ENCODE peak calls at places on chromosomes 16 and 17, in ten cellular contexts. Q is cardiac fibroblast, O is NCI-H187, Z is choroid plexus epithelial cell, C is A549, H is RPMI7951, P is SHP77, M is midbrain, T is heart left ventricle, B is tibial nerve. J is an unnamed sample.

GRCh38 chr16:19524356-19524865 is 669 bp downstream of the CCP110 start:
- DNase-seq in Q (no peak), O (no peak), Z (no peak), C (no peak), H (no peak), P (no peak), M (peak), T (no peak), B (no peak), J (peak)

GRCh38 chr16:22763655-22764054 is 50.3 kb upstream of the HS3ST2 start:
- DNase-seq in Q (no peak), O (no peak), Z (no peak), C (no peak), H (peak), P (no peak), M (no peak), T (no peak), B (no peak), J (no peak)

GRCh38 chr16:22314661-22315626 is 17.7 kb downstream of the POLR3E start:
- DNase-seq in Q (no peak), O (no peak), Z (no peak), C (no peak), H (no peak), P (no peak), M (no peak), T (no peak), B (no peak), J (no peak)

GRCh38 chr16:4081577-4082021 is 34.6 kb downstream of the ADCY9 start:
- DNase-seq in Q (no peak), O (no peak), Z (no peak), C (no peak), H (no peak), P (no peak), M (no peak), T (no peak), B (no peak), J (no peak)

GRCh38 chr17:55520402-55520801 is 9.2 kb upstream of the SMIM36 start:
- DNase-seq in Q (no peak), O (no peak), Z (no peak), C (no peak), H (no peak), P (no peak), M (no peak), T (no peak), B (no peak), J (no peak)

GRCh38 chr17:58344047-58344790 is 7.8 kb downstream of the SUPT4H1 start:
- DNase-seq in Q (no peak), O (no peak), Z (peak), C (no peak), H (peak), P (no peak), M (peak), T (no peak), B (no peak), J (no peak)

GRCh38 chr17:17171991-17172939 is 33.9 kb downstream of the PLD6 start:
- DNase-seq in Q (no peak), O (no peak), Z (no peak), C (no peak), H (no peak), P (no peak), M (no peak), T (peak), B (no peak), J (no peak)

GRCh38 chr16:8678068-8678927 is 3.9 kb downstream of the ABAT start:
- DNase-seq in Q (peak), O (no peak), Z (peak), C (peak), H (peak), P (no peak), M (no peak), T (no peak), B (no peak), J (no peak)

GRCh38 chr16:77297996-77298637 is 98.9 kb downstream of the SYCE1L start:
- DNase-seq in Q (peak), O (no peak), Z (peak), C (peak), H (peak), P (no peak), M (no peak), T (no peak), B (no peak), J (no peak)

GRCh38 chr17:38547439-38547838 is 58.3 kb downstream of the SRCIN1 start:
- DNase-seq in Q (no peak), O (no peak), Z (no peak), C (no peak), H (no peak), P (no peak), M (no peak), T (no peak), B (no peak), J (no peak)

GRCh38 chr16:988465-989353 is 7.1 kb downstream of the SOX8 start:
- DNase-seq in Q (no peak), O (no peak), Z (no peak), C (no peak), H (no peak), P (no peak), M (no peak), T (no peak), B (peak), J (peak)

GRCh38 chr17:81734405-81735055 is 22.4 kb downstream of the SLC25A10 start:
- DNase-seq in Q (no peak), O (no peak), Z (no peak), C (no peak), H (no peak), P (peak), M (no peak), T (no peak), B (no peak), J (no peak)

GRCh38 chr17:20191066-20191465 is 181.9 kb downstream of the SPECC1 start:
- DNase-seq in Q (peak), O (no peak), Z (peak), C (no peak), H (peak), P (no peak), M (no peak), T (no peak), B (no peak), J (no peak)

GRCh38 chr17:8930664-8931063 is 34.8 kb downstream of the PIK3R5 start:
- DNase-seq in Q (no peak), O (no peak), Z (no peak), C (no peak), H (no peak), P (no peak), M (no peak), T (no peak), B (no peak), J (no peak)

GRCh38 chr17:69539274-69539673 is 124.8 kb downstream of the MAP2K6 start:
- DNase-seq in Q (no peak), O (no peak), Z (peak), C (no peak), H (peak), P (no peak), M (no peak), T (no peak), B (no peak), J (no peak)

GRCh38 chr16:799948-800833 is at the start of gene GNG13:
- DNase-seq in Q (no peak), O (no peak), Z (no peak), C (no peak), H (no peak), P (no peak), M (no peak), T (no peak), B (no peak), J (no peak)

GRCh38 chr17:69733171-69734014 is 318.9 kb downstream of the MAP2K6 start:
- DNase-seq in Q (peak), O (no peak), Z (peak), C (peak), H (peak), P (no peak), M (no peak), T (peak), B (no peak), J (no peak)

GRCh38 chr16:54936979-54937672 is 6.5 kb downstream of the IRX5 start:
- DNase-seq in Q (peak), O (no peak), Z (peak), C (peak), H (no peak), P (no peak), M (peak), T (peak), B (no peak), J (no peak)

GRCh38 chr17:56319531-56319930 is 166.3 kb downstream of the ANKFN1 start:
- DNase-seq in Q (peak), O (no peak), Z (peak), C (peak), H (peak), P (peak), M (peak), T (no peak), B (no peak), J (peak)

GRCh38 chr17:41894791-41895331 is 23.9 kb downstream of the ACLY start:
- DNase-seq in Q (peak), O (no peak), Z (peak), C (peak), H (peak), P (no peak), M (no peak), T (peak), B (peak), J (no peak)

GRCh38 chr17:7241783-7242716 is at the start of gene GABARAP:
- DNase-seq in Q (peak), O (peak), Z (peak), C (peak), H (peak), P (peak), M (peak), T (peak), B (peak), J (peak)

GRCh38 chr16:1708768-1709180 is 2.8 kb downstream of the MAPK8IP3 start:
- DNase-seq in Q (peak), O (peak), Z (peak), C (no peak), H (no peak), P (no peak), M (no peak), T (peak), B (no peak), J (no peak)

GRCh38 chr17:82356028-82356427 is 3.0 kb upstream of the TEX19 start:
- DNase-seq in Q (no peak), O (no peak), Z (peak), C (no peak), H (no peak), P (no peak), M (no peak), T (no peak), B (no peak), J (no peak)

GRCh38 chr16:17129971-17130370 is 340.8 kb downstream of the XYLT1 start:
- DNase-seq in Q (no peak), O (no peak), Z (no peak), C (no peak), H (no peak), P (no peak), M (peak), T (no peak), B (no peak), J (peak)

GRCh38 chr16:75591001-75591852 is 25.0 kb downstream of the GABARAPL2 start:
- DNase-seq in Q (peak), O (no peak), Z (peak), C (no peak), H (no peak), P (no peak), M (peak), T (peak), B (no peak), J (peak)

GRCh38 chr17:19369846-19370492 is 7.4 kb upstream of the B9D1 start:
- DNase-seq in Q (no peak), O (no peak), Z (no peak), C (no peak), H (no peak), P (no peak), M (no peak), T (no peak), B (no peak), J (no peak)

GRCh38 chr17:82450357-82451106 is at the start of gene CYBC1:
- DNase-seq in Q (peak), O (peak), Z (peak), C (peak), H (peak), P (peak), M (peak), T (peak), B (peak), J (peak)

GRCh38 chr16:79651363-79651762 is 50.8 kb upstream of the MAF start:
- DNase-seq in Q (peak), O (no peak), Z (peak), C (peak), H (peak), P (no peak), M (peak), T (peak), B (peak), J (peak)

GRCh38 chr16:24015923-24016322 is 180.1 kb downstream of the PRKCB start:
- DNase-seq in Q (no peak), O (no peak), Z (no peak), C (no peak), H (no peak), P (no peak), M (no peak), T (no peak), B (no peak), J (no peak)

GRCh38 chr16:87864331-87864989 is 4.8 kb downstream of the SLC7A5 start:
- DNase-seq in Q (no peak), O (no peak), Z (peak), C (peak), H (no peak), P (no peak), M (no peak), T (no peak), B (no peak), J (no peak)

GRCh38 chr17:45098869-45099616 is 33.3 kb downstream of the PLCD3 start:
- DNase-seq in Q (peak), O (peak), Z (peak), C (peak), H (peak), P (peak), M (peak), T (peak), B (peak), J (peak)

GRCh38 chr16:78045865-78046581 is 23.7 kb downstream of the CLEC3A start:
- DNase-seq in Q (peak), O (no peak), Z (peak), C (peak), H (peak), P (no peak), M (peak), T (peak), B (no peak), J (peak)

J was measured in globus pallidus.